ENCODE peak calls at places on chromosome 3, in six cellular contexts. One of them, this sample, is unnamed.

GRCh38 chr3:42300013-42300412 is 34.0 kb upstream of the CCK start:
- DNase-seq in psoas muscle: no peak
- DNase-seq in NB4: peak
- DNase-seq in COR-L47: no peak
- DNase-seq in PC-3: peak
- DNase-seq in CD4-positive, alpha-beta T cell: peak
- DNase-seq in this sample: no peak

GRCh38 chr3:150784747-150785125 is 21.8 kb upstream of the SIAH2 start:
- DNase-seq in psoas muscle: no peak
- DNase-seq in NB4: no peak
- DNase-seq in COR-L47: no peak
- DNase-seq in PC-3: peak
- DNase-seq in CD4-positive, alpha-beta T cell: no peak
- DNase-seq in this sample: no peak

GRCh38 chr3:111619833-111620232 is 24.7 kb upstream of the ZBED2 start:
- DNase-seq in psoas muscle: no peak
- DNase-seq in NB4: no peak
- DNase-seq in COR-L47: peak
- DNase-seq in PC-3: peak
- DNase-seq in CD4-positive, alpha-beta T cell: no peak
- DNase-seq in this sample: no peak

GRCh38 chr3:157442729-157443128 is 6.1 kb downstream of the PTX3 start:
- DNase-seq in psoas muscle: no peak
- DNase-seq in NB4: peak
- DNase-seq in COR-L47: no peak
- DNase-seq in PC-3: no peak
- DNase-seq in CD4-positive, alpha-beta T cell: no peak
- DNase-seq in this sample: no peak

GRCh38 chr3:31724681-31725080 is 192.0 kb downstream of the STT3B start:
- DNase-seq in psoas muscle: no peak
- DNase-seq in NB4: peak
- DNase-seq in COR-L47: no peak
- DNase-seq in PC-3: peak
- DNase-seq in CD4-positive, alpha-beta T cell: no peak
- DNase-seq in this sample: no peak

GRCh38 chr3:182244222-182244971 is 532.7 kb downstream of the SOX2 start:
- DNase-seq in psoas muscle: no peak
- DNase-seq in NB4: no peak
- DNase-seq in COR-L47: no peak
- DNase-seq in PC-3: no peak
- DNase-seq in CD4-positive, alpha-beta T cell: no peak
- DNase-seq in this sample: no peak

GRCh38 chr3:52494446-52494845 is 692 bp upstream of the STAB1 start:
- DNase-seq in psoas muscle: no peak
- DNase-seq in NB4: no peak
- DNase-seq in COR-L47: no peak
- DNase-seq in PC-3: no peak
- DNase-seq in CD4-positive, alpha-beta T cell: no peak
- DNase-seq in this sample: no peak

GRCh38 chr3:153038779-153039178 is 123.2 kb upstream of the RAP2B start:
- DNase-seq in psoas muscle: no peak
- DNase-seq in NB4: no peak
- DNase-seq in COR-L47: no peak
- DNase-seq in PC-3: peak
- DNase-seq in CD4-positive, alpha-beta T cell: no peak
- DNase-seq in this sample: no peak

GRCh38 chr3:188812198-188812597 is 359.6 kb upstream of the TPRG1 start:
- DNase-seq in psoas muscle: no peak
- DNase-seq in NB4: no peak
- DNase-seq in COR-L47: no peak
- DNase-seq in PC-3: no peak
- DNase-seq in CD4-positive, alpha-beta T cell: no peak
- DNase-seq in this sample: no peak

GRCh38 chr3:107150675-107151074 is 226.6 kb upstream of the CCDC54 start:
- DNase-seq in psoas muscle: no peak
- DNase-seq in NB4: no peak
- DNase-seq in COR-L47: no peak
- DNase-seq in PC-3: no peak
- DNase-seq in CD4-positive, alpha-beta T cell: no peak
- DNase-seq in this sample: no peak

GRCh38 chr3:188338081-188338480 is 184.1 kb downstream of the LPP start:
- DNase-seq in psoas muscle: no peak
- DNase-seq in NB4: no peak
- DNase-seq in COR-L47: no peak
- DNase-seq in PC-3: no peak
- DNase-seq in CD4-positive, alpha-beta T cell: no peak
- DNase-seq in this sample: no peak

GRCh38 chr3:99789322-99789721 is 28.3 kb upstream of the CMSS1 start:
- DNase-seq in psoas muscle: no peak
- DNase-seq in NB4: peak
- DNase-seq in COR-L47: peak
- DNase-seq in PC-3: peak
- DNase-seq in CD4-positive, alpha-beta T cell: no peak
- DNase-seq in this sample: no peak

GRCh38 chr3:127709320-127710060 is 36.7 kb downstream of the ABTB1 start:
- DNase-seq in psoas muscle: no peak
- DNase-seq in NB4: no peak
- DNase-seq in COR-L47: no peak
- DNase-seq in PC-3: no peak
- DNase-seq in CD4-positive, alpha-beta T cell: no peak
- DNase-seq in this sample: no peak

GRCh38 chr3:32340639-32341365 is 50.9 kb upstream of the CMTM7 start:
- DNase-seq in psoas muscle: no peak
- DNase-seq in NB4: peak
- DNase-seq in COR-L47: no peak
- DNase-seq in PC-3: peak
- DNase-seq in CD4-positive, alpha-beta T cell: no peak
- DNase-seq in this sample: no peak

GRCh38 chr3:73175698-73176097 is 114.2 kb downstream of the EBLN2 start:
- DNase-seq in psoas muscle: no peak
- DNase-seq in NB4: no peak
- DNase-seq in COR-L47: no peak
- DNase-seq in PC-3: no peak
- DNase-seq in CD4-positive, alpha-beta T cell: no peak
- DNase-seq in this sample: no peak

GRCh38 chr3:155323063-155323666 is 29.7 kb upstream of the STRIT1 start:
- DNase-seq in psoas muscle: no peak
- DNase-seq in NB4: peak
- DNase-seq in COR-L47: peak
- DNase-seq in PC-3: peak
- DNase-seq in CD4-positive, alpha-beta T cell: no peak
- DNase-seq in this sample: no peak

GRCh38 chr3:141876891-141877561 is 583 bp downstream of the ATP1B3 start:
- DNase-seq in psoas muscle: peak
- DNase-seq in NB4: peak
- DNase-seq in COR-L47: peak
- DNase-seq in PC-3: peak
- DNase-seq in CD4-positive, alpha-beta T cell: peak
- DNase-seq in this sample: peak

GRCh38 chr3:146222204-146223046 is 28.5 kb downstream of the PLSCR4 start:
- DNase-seq in psoas muscle: no peak
- DNase-seq in NB4: no peak
- DNase-seq in COR-L47: no peak
- DNase-seq in PC-3: peak
- DNase-seq in CD4-positive, alpha-beta T cell: no peak
- DNase-seq in this sample: no peak

GRCh38 chr3:154421067-154421466 is 8.9 kb downstream of the GPR149 start:
- DNase-seq in psoas muscle: no peak
- DNase-seq in NB4: peak
- DNase-seq in COR-L47: no peak
- DNase-seq in PC-3: peak
- DNase-seq in CD4-positive, alpha-beta T cell: no peak
- DNase-seq in this sample: no peak

GRCh38 chr3:13022348-13023250 is 50.6 kb downstream of the IQSEC1 start:
- DNase-seq in psoas muscle: peak
- DNase-seq in NB4: peak
- DNase-seq in COR-L47: no peak
- DNase-seq in PC-3: peak
- DNase-seq in CD4-positive, alpha-beta T cell: no peak
- DNase-seq in this sample: peak

GRCh38 chr3:11764931-11765363 is 81.7 kb downstream of the TAMM41 start:
- DNase-seq in psoas muscle: no peak
- DNase-seq in NB4: peak
- DNase-seq in COR-L47: no peak
- DNase-seq in PC-3: peak
- DNase-seq in CD4-positive, alpha-beta T cell: no peak
- DNase-seq in this sample: no peak

GRCh38 chr3:129016366-129016724 is 15.2 kb downstream of the EFCC1 start:
- DNase-seq in psoas muscle: no peak
- DNase-seq in NB4: peak
- DNase-seq in COR-L47: peak
- DNase-seq in PC-3: peak
- DNase-seq in CD4-positive, alpha-beta T cell: peak
- DNase-seq in this sample: peak

GRCh38 chr3:64674591-64675076 is 13.2 kb downstream of the ADAMTS9 start:
- DNase-seq in psoas muscle: no peak
- DNase-seq in NB4: no peak
- DNase-seq in COR-L47: no peak
- DNase-seq in PC-3: no peak
- DNase-seq in CD4-positive, alpha-beta T cell: no peak
- DNase-seq in this sample: no peak

GRCh38 chr3:179265875-179266274 is 15.0 kb upstream of the KCNMB3 start:
- DNase-seq in psoas muscle: no peak
- DNase-seq in NB4: peak
- DNase-seq in COR-L47: no peak
- DNase-seq in PC-3: no peak
- DNase-seq in CD4-positive, alpha-beta T cell: no peak
- DNase-seq in this sample: no peak

GRCh38 chr3:122074621-122075265 is 19.6 kb downstream of the CD86 start:
- DNase-seq in psoas muscle: peak
- DNase-seq in NB4: peak
- DNase-seq in COR-L47: no peak
- DNase-seq in PC-3: no peak
- DNase-seq in CD4-positive, alpha-beta T cell: no peak
- DNase-seq in this sample: peak

GRCh38 chr3:159604151-159604581 is 384.5 kb upstream of the IL12A start:
- DNase-seq in psoas muscle: no peak
- DNase-seq in NB4: no peak
- DNase-seq in COR-L47: no peak
- DNase-seq in PC-3: peak
- DNase-seq in CD4-positive, alpha-beta T cell: no peak
- DNase-seq in this sample: peak

GRCh38 chr3:66407281-66408218 is 93.3 kb downstream of the LRIG1 start:
- DNase-seq in psoas muscle: peak
- DNase-seq in NB4: peak
- DNase-seq in COR-L47: peak
- DNase-seq in PC-3: peak
- DNase-seq in CD4-positive, alpha-beta T cell: peak
- DNase-seq in this sample: peak

GRCh38 chr3:197030379-197031314 is 1.0 kb upstream of the MELTF start:
- DNase-seq in psoas muscle: no peak
- DNase-seq in NB4: peak
- DNase-seq in COR-L47: no peak
- DNase-seq in PC-3: no peak
- DNase-seq in CD4-positive, alpha-beta T cell: no peak
- DNase-seq in this sample: peak

GRCh38 chr3:21274000-21274671 is 476.9 kb downstream of the ZNF385D start:
- DNase-seq in psoas muscle: no peak
- DNase-seq in NB4: no peak
- DNase-seq in COR-L47: no peak
- DNase-seq in PC-3: peak
- DNase-seq in CD4-positive, alpha-beta T cell: no peak
- DNase-seq in this sample: no peak

GRCh38 chr3:157958471-157958870 is 147.7 kb downstream of the SHOX2 start:
- DNase-seq in psoas muscle: no peak
- DNase-seq in NB4: peak
- DNase-seq in COR-L47: no peak
- DNase-seq in PC-3: no peak
- DNase-seq in CD4-positive, alpha-beta T cell: no peak
- DNase-seq in this sample: no peak

GRCh38 chr3:151044706-151045105 is 40.8 kb upstream of the MED12L start:
- DNase-seq in psoas muscle: no peak
- DNase-seq in NB4: no peak
- DNase-seq in COR-L47: no peak
- DNase-seq in PC-3: no peak
- DNase-seq in CD4-positive, alpha-beta T cell: no peak
- DNase-seq in this sample: no peak

GRCh38 chr3:51156147-51156546 is 228.9 kb upstream of the MANF start:
- DNase-seq in psoas muscle: no peak
- DNase-seq in NB4: no peak
- DNase-seq in COR-L47: no peak
- DNase-seq in PC-3: no peak
- DNase-seq in CD4-positive, alpha-beta T cell: no peak
- DNase-seq in this sample: no peak

GRCh38 chr3:28564211-28564610 is 215.6 kb upstream of the AZI2 start:
- DNase-seq in psoas muscle: no peak
- DNase-seq in NB4: no peak
- DNase-seq in COR-L47: no peak
- DNase-seq in PC-3: no peak
- DNase-seq in CD4-positive, alpha-beta T cell: no peak
- DNase-seq in this sample: no peak

GRCh38 chr3:66797916-66798560 is 200.1 kb upstream of the KBTBD8 start:
- DNase-seq in psoas muscle: peak
- DNase-seq in NB4: no peak
- DNase-seq in COR-L47: no peak
- DNase-seq in PC-3: no peak
- DNase-seq in CD4-positive, alpha-beta T cell: no peak
- DNase-seq in this sample: peak

This sample was measured in Right ventricle myocardium superior.